ENCODE peak calls at places on chromosomes 2 and 18, in six cellular contexts. One of them, this sample, is unnamed. For H3K4me1, the result is how much of the 10 kb centered on the place peaks cover.

GRCh38 chr18:48711651-48712486 is 173.0 kb downstream of the CTIF start:
- DNase-seq in right cardiac atrium: peak
- DNase-seq in Peyer's patch: no peak
- DNase-seq in effector memory CD4-positive, alpha-beta T cell: no peak
- DNase-seq in left ventricle myocardium inferior: no peak
- DNase-seq in neuronal stem cell: peak
- DNase-seq in this sample: peak

GRCh38 chr18:32298289-32298688 is 108.5 kb downstream of the MEP1B start:
- DNase-seq in right cardiac atrium: no peak
- DNase-seq in Peyer's patch: no peak
- DNase-seq in effector memory CD4-positive, alpha-beta T cell: no peak
- DNase-seq in left ventricle myocardium inferior: no peak
- DNase-seq in neuronal stem cell: no peak
- DNase-seq in this sample: no peak

GRCh38 chr2:149065236-149065635 is 26.7 kb downstream of the LYPD6B start:
- DNase-seq in right cardiac atrium: no peak
- DNase-seq in Peyer's patch: no peak
- DNase-seq in effector memory CD4-positive, alpha-beta T cell: no peak
- DNase-seq in left ventricle myocardium inferior: no peak
- DNase-seq in neuronal stem cell: no peak
- DNase-seq in this sample: peak

GRCh38 chr2:235779444-235779896 is 285.6 kb downstream of the AGAP1 start:
- DNase-seq in right cardiac atrium: peak
- DNase-seq in Peyer's patch: peak
- DNase-seq in effector memory CD4-positive, alpha-beta T cell: peak
- DNase-seq in left ventricle myocardium inferior: peak
- DNase-seq in neuronal stem cell: peak
- DNase-seq in this sample: peak

GRCh38 chr2:173568054-173568453 is 213.4 kb downstream of the CDCA7 start:
- DNase-seq in right cardiac atrium: no peak
- DNase-seq in Peyer's patch: no peak
- DNase-seq in effector memory CD4-positive, alpha-beta T cell: no peak
- DNase-seq in left ventricle myocardium inferior: no peak
- DNase-seq in neuronal stem cell: peak
- DNase-seq in this sample: peak

GRCh38 chr2:189149981-189150380 is 29.6 kb downstream of the COL5A2 start:
- DNase-seq in right cardiac atrium: no peak
- DNase-seq in Peyer's patch: no peak
- DNase-seq in effector memory CD4-positive, alpha-beta T cell: no peak
- DNase-seq in left ventricle myocardium inferior: no peak
- DNase-seq in neuronal stem cell: no peak
- DNase-seq in this sample: peak

GRCh38 chr18:33761363-33761762 is 183.3 kb downstream of the ASXL3 start:
- DNase-seq in right cardiac atrium: peak
- DNase-seq in Peyer's patch: no peak
- DNase-seq in effector memory CD4-positive, alpha-beta T cell: no peak
- DNase-seq in left ventricle myocardium inferior: no peak
- DNase-seq in neuronal stem cell: no peak
- DNase-seq in this sample: peak

GRCh38 chr2:55428258-55428657 is 8.6 kb upstream of the CCDC88A start:
- DNase-seq in right cardiac atrium: no peak
- DNase-seq in Peyer's patch: no peak
- DNase-seq in effector memory CD4-positive, alpha-beta T cell: no peak
- DNase-seq in left ventricle myocardium inferior: no peak
- DNase-seq in neuronal stem cell: no peak
- DNase-seq in this sample: peak

GRCh38 chr2:72539145-72539552 is 286.7 kb downstream of the EXOC6B start:
- DNase-seq in right cardiac atrium: no peak
- DNase-seq in Peyer's patch: no peak
- DNase-seq in effector memory CD4-positive, alpha-beta T cell: no peak
- DNase-seq in left ventricle myocardium inferior: no peak
- DNase-seq in neuronal stem cell: no peak
- DNase-seq in this sample: peak

GRCh38 chr2:62972601-62973000 is 78.0 kb upstream of the OTX1 start:
- DNase-seq in right cardiac atrium: no peak
- DNase-seq in Peyer's patch: no peak
- DNase-seq in effector memory CD4-positive, alpha-beta T cell: no peak
- DNase-seq in left ventricle myocardium inferior: no peak
- DNase-seq in neuronal stem cell: no peak
- DNase-seq in this sample: no peak

GRCh38 chr2:11559066-11559785 is 25.4 kb downstream of the GREB1 start:
- DNase-seq in right cardiac atrium: no peak
- DNase-seq in Peyer's patch: no peak
- DNase-seq in effector memory CD4-positive, alpha-beta T cell: no peak
- DNase-seq in left ventricle myocardium inferior: no peak
- DNase-seq in neuronal stem cell: no peak
- DNase-seq in this sample: no peak

GRCh38 chr2:83081835-83082522 is 1377.1 kb downstream of the SUCLG1 start:
- DNase-seq in right cardiac atrium: no peak
- DNase-seq in Peyer's patch: no peak
- DNase-seq in effector memory CD4-positive, alpha-beta T cell: no peak
- DNase-seq in left ventricle myocardium inferior: no peak
- DNase-seq in neuronal stem cell: no peak
- DNase-seq in this sample: peak

GRCh38 chr2:216696321-216696720 is 972 bp upstream of the IGFBP5 start:
- DNase-seq in right cardiac atrium: no peak
- DNase-seq in Peyer's patch: no peak
- DNase-seq in effector memory CD4-positive, alpha-beta T cell: no peak
- DNase-seq in left ventricle myocardium inferior: no peak
- DNase-seq in neuronal stem cell: no peak
- DNase-seq in this sample: no peak

GRCh38 chr2:141109633-141110032 is 1021.2 kb downstream of the LRP1B start:
- DNase-seq in right cardiac atrium: no peak
- DNase-seq in Peyer's patch: no peak
- DNase-seq in effector memory CD4-positive, alpha-beta T cell: no peak
- DNase-seq in left ventricle myocardium inferior: no peak
- DNase-seq in neuronal stem cell: peak
- DNase-seq in this sample: peak

GRCh38 chr2:144459937-144460336 is 60.0 kb downstream of the ZEB2 start:
- DNase-seq in right cardiac atrium: no peak
- DNase-seq in Peyer's patch: no peak
- DNase-seq in effector memory CD4-positive, alpha-beta T cell: peak
- DNase-seq in left ventricle myocardium inferior: no peak
- DNase-seq in neuronal stem cell: no peak
- DNase-seq in this sample: no peak

GRCh38 chr2:235026649-235027557 is 75.1 kb downstream of the SH3BP4 start:
- DNase-seq in right cardiac atrium: peak
- DNase-seq in Peyer's patch: peak
- DNase-seq in effector memory CD4-positive, alpha-beta T cell: no peak
- DNase-seq in left ventricle myocardium inferior: peak
- DNase-seq in neuronal stem cell: no peak
- DNase-seq in this sample: peak

GRCh38 chr2:16722677-16723076 is 57.0 kb upstream of the CYRIA start:
- DNase-seq in right cardiac atrium: no peak
- DNase-seq in Peyer's patch: no peak
- DNase-seq in effector memory CD4-positive, alpha-beta T cell: no peak
- DNase-seq in left ventricle myocardium inferior: no peak
- DNase-seq in neuronal stem cell: no peak
- DNase-seq in this sample: no peak

GRCh38 chr2:68369340-68369734 is 4.3 kb downstream of the PLEK start:
- DNase-seq in right cardiac atrium: no peak
- DNase-seq in Peyer's patch: no peak
- DNase-seq in effector memory CD4-positive, alpha-beta T cell: no peak
- DNase-seq in left ventricle myocardium inferior: no peak
- DNase-seq in neuronal stem cell: no peak
- DNase-seq in this sample: no peak
- H3K27ac ChIP-seq in right cardiac atrium: no peak
- H3K27ac ChIP-seq in Peyer's patch: no peak
- H3K27ac ChIP-seq in effector memory CD4-positive, alpha-beta T cell: no peak
- H3K27ac ChIP-seq in left ventricle myocardium inferior: no peak
- H3K27ac ChIP-seq in neuronal stem cell: no peak
- H3K27ac ChIP-seq in this sample: no peak

GRCh38 chr2:39455826-39456225 is 18.7 kb upstream of the MAP4K3 start:
- DNase-seq in right cardiac atrium: no peak
- DNase-seq in Peyer's patch: no peak
- DNase-seq in effector memory CD4-positive, alpha-beta T cell: no peak
- DNase-seq in left ventricle myocardium inferior: no peak
- DNase-seq in neuronal stem cell: no peak
- DNase-seq in this sample: peak
- H3K4me1 ChIP-seq in right cardiac atrium: under half
- H3K4me1 ChIP-seq in Peyer's patch: under half
- H3K4me1 ChIP-seq in effector memory CD4-positive, alpha-beta T cell: under half
- H3K4me1 ChIP-seq in left ventricle myocardium inferior: under half
- H3K4me1 ChIP-seq in neuronal stem cell: under half
- H3K4me1 ChIP-seq in this sample: under half

GRCh38 chr2:176177580-176178270 is 10.7 kb upstream of the HOXD1 start:
- DNase-seq in right cardiac atrium: no peak
- DNase-seq in Peyer's patch: no peak
- DNase-seq in effector memory CD4-positive, alpha-beta T cell: no peak
- DNase-seq in left ventricle myocardium inferior: no peak
- DNase-seq in neuronal stem cell: no peak
- DNase-seq in this sample: no peak

GRCh38 chr2:176178807-176179271 is 9.6 kb upstream of the HOXD1 start:
- DNase-seq in right cardiac atrium: no peak
- DNase-seq in Peyer's patch: no peak
- DNase-seq in effector memory CD4-positive, alpha-beta T cell: no peak
- DNase-seq in left ventricle myocardium inferior: no peak
- DNase-seq in neuronal stem cell: no peak
- DNase-seq in this sample: no peak

GRCh38 chr2:176175729-176176074 is 12.8 kb upstream of the HOXD1 start:
- DNase-seq in right cardiac atrium: no peak
- DNase-seq in Peyer's patch: no peak
- DNase-seq in effector memory CD4-positive, alpha-beta T cell: no peak
- DNase-seq in left ventricle myocardium inferior: no peak
- DNase-seq in neuronal stem cell: no peak
- DNase-seq in this sample: no peak

GRCh38 chr2:176176233-176176632 is 12.2 kb upstream of the HOXD1 start:
- DNase-seq in right cardiac atrium: no peak
- DNase-seq in Peyer's patch: no peak
- DNase-seq in effector memory CD4-positive, alpha-beta T cell: no peak
- DNase-seq in left ventricle myocardium inferior: no peak
- DNase-seq in neuronal stem cell: no peak
- DNase-seq in this sample: no peak

GRCh38 chr2:176178271-176178806 is 10.1 kb upstream of the HOXD1 start:
- DNase-seq in right cardiac atrium: no peak
- DNase-seq in Peyer's patch: no peak
- DNase-seq in effector memory CD4-positive, alpha-beta T cell: no peak
- DNase-seq in left ventricle myocardium inferior: no peak
- DNase-seq in neuronal stem cell: no peak
- DNase-seq in this sample: no peak
- H3K27ac ChIP-seq in right cardiac atrium: no peak
- H3K27ac ChIP-seq in Peyer's patch: no peak
- H3K27ac ChIP-seq in effector memory CD4-positive, alpha-beta T cell: no peak
- H3K27ac ChIP-seq in left ventricle myocardium inferior: peak
- H3K27ac ChIP-seq in neuronal stem cell: no peak
- H3K27ac ChIP-seq in this sample: no peak

DNA sequence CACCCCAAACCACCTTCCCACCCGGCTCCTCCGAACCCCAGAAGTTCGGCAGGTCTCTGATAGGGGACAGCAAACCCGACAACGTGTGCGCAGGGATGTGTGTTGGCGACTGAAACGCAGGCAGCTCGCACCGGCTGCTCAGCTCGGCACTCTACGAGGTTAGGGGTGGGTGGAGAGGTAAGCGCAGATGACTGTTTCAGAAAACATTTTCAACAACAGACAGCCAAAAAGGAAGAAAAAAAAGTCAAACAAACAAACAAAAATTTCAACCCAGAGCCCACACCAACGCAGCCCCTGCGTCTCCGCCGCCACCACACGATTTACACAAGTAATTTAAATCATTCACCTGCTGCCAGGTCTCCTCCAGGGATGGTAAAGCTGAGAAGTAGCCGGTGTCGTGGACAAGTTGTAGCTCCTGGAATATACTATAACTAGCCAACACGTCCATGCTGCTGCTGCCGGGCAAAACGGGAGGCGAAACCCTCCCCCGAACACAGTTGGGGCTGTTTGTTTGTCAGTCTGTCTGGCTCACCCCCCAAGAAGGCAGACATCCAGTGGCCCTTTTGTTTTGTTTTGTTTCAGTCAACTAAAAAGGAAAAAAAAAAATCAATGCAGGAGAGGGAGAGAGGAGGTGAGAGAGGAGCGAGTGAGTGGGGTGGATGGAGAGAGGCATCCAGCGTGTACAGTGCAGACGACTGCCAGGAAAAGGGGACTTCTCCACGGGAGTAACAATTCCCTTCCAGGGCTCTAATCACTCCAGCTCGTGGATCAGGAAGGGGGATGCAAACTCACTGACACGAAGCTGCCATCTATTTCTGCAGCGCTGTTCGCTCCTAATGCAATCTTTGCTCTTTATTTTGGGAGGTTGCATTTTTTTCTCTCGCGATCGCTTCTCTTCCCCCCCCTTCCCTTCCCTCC is at the start of gene KLF7:
- DNase-seq in right cardiac atrium: peak
- DNase-seq in Peyer's patch: peak
- DNase-seq in effector memory CD4-positive, alpha-beta T cell: peak
- DNase-seq in left ventricle myocardium inferior: peak
- DNase-seq in neuronal stem cell: no peak
- DNase-seq in this sample: peak
- H3K4me1 ChIP-seq in right cardiac atrium: under half
- H3K4me1 ChIP-seq in Peyer's patch: under half
- H3K4me1 ChIP-seq in effector memory CD4-positive, alpha-beta T cell: under half
- H3K4me1 ChIP-seq in left ventricle myocardium inferior: half or more
- H3K4me1 ChIP-seq in neuronal stem cell: under half
- H3K4me1 ChIP-seq in this sample: under half

DNA sequence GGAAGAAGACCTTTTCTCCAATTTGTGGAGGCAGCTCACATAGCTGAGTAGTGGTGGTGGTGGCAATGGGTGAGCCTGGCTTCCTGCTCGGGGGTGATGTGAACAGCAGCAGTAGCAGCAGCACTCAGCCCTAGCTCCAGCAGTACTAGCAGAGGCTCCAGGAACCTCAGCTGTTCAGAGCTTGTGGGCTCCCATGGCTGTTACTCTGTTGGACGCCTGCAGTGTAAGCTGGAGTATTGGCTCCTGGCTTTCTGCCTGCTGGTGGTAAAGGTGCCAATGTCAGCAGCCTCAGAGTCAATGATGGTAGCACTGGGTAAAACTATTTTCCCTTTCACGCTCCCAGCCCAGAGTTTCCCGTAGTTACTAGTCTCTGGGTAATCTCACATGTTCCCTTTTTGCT is 3.1 kb upstream of the SEH1L start:
- DNase-seq in right cardiac atrium: peak
- DNase-seq in Peyer's patch: no peak
- DNase-seq in effector memory CD4-positive, alpha-beta T cell: no peak
- DNase-seq in left ventricle myocardium inferior: peak
- DNase-seq in neuronal stem cell: no peak
- DNase-seq in this sample: no peak
- H3K27ac ChIP-seq in right cardiac atrium: no peak
- H3K27ac ChIP-seq in Peyer's patch: no peak
- H3K27ac ChIP-seq in effector memory CD4-positive, alpha-beta T cell: no peak
- H3K27ac ChIP-seq in left ventricle myocardium inferior: no peak
- H3K27ac ChIP-seq in neuronal stem cell: no peak
- H3K27ac ChIP-seq in this sample: no peak

DNA sequence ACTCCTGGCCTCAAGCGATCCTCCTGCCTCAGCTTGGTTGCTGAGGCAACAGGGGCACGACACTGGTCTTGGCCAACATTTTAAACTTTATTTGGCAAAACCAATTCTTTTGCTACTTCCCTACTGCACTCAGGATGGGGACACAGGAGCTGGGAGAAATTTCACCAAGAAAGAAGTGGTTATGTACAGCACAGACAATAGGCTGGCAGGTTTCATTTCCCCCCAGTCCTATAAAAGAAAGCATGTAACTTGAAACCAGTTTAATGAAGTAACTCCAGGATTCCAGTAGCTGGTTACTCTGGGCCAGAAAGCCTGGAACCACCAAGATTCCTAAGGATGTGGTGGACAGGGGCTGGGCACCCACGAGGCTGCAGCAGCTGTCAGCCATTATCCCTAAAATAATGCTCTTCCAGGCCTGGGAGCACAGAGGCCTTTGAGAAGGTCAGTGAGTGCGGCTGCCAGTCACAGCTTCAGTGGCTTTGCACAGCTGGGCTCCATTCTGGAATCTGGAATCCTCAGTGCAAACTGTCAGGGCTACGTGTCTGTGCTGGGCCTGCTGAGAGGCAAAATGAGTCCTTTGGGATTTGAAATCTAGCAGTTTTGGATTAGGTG is 142.3 kb upstream of the ITGA6 start:
- DNase-seq in right cardiac atrium: peak
- DNase-seq in Peyer's patch: no peak
- DNase-seq in effector memory CD4-positive, alpha-beta T cell: no peak
- DNase-seq in left ventricle myocardium inferior: peak
- DNase-seq in neuronal stem cell: peak
- DNase-seq in this sample: peak
- H3K4me1 ChIP-seq in right cardiac atrium: under half
- H3K4me1 ChIP-seq in Peyer's patch: under half
- H3K4me1 ChIP-seq in effector memory CD4-positive, alpha-beta T cell: under half
- H3K4me1 ChIP-seq in left ventricle myocardium inferior: half or more
- H3K4me1 ChIP-seq in neuronal stem cell: under half
- H3K4me1 ChIP-seq in this sample: under half

This sample was measured in PC-3.